ENCODE peak calls at places on chromosomes 2 and 18, in seven cellular contexts. J is lower leg skin, Z is adrenal gland, V is K562, D is HCT116, S is upper lobe of left lung, U is spleen. X is an unnamed sample.

GRCh38 chr18:69845588-69846506 is 101.8 kb downstream of the CD226 start:
- DNase-seq in S (peak), Z (no peak), D (no peak), U (no peak), V (no peak), J (no peak), X (no peak)

GRCh38 chr2:160715428-160715827 is 221.8 kb upstream of the RBMS1 start:
- DNase-seq in U (no peak), J (no peak), V (no peak), S (no peak), D (no peak), Z (no peak), X (no peak)

GRCh38 chr18:32804126-32804888 is 31.5 kb upstream of the KLHL14 start:
- DNase-seq in D (no peak), S (no peak), Z (no peak), J (no peak), U (no peak), V (no peak), X (no peak)

GRCh38 chr2:226600184-226600583 is 199.4 kb downstream of the IRS1 start:
- DNase-seq in S (no peak), Z (no peak), D (no peak), V (no peak), J (no peak), U (no peak), X (no peak)

GRCh38 chr2:21836261-21836660 is 712.5 kb downstream of the TDRD15 start:
- DNase-seq in V (no peak), J (no peak), D (no peak), Z (no peak), U (no peak), S (no peak), X (no peak)

GRCh38 chr2:149645391-149645790 is 57.8 kb upstream of the MMADHC start:
- DNase-seq in S (no peak), Z (no peak), D (no peak), V (no peak), J (no peak), U (no peak), X (no peak)

GRCh38 chr2:28663359-28663758 is 88.3 kb upstream of the PPP1CB start:
- DNase-seq in U (no peak), V (no peak), D (no peak), S (no peak), Z (no peak), J (no peak), X (no peak)

GRCh38 chr2:42809876-42810125 is 17.4 kb upstream of the HAAO start:
- DNase-seq in D (peak), J (peak), Z (peak), U (peak), V (peak), S (peak), X (peak)

GRCh38 chr2:85248741-85249524 is 78.9 kb downstream of the TGOLN2 start:
- DNase-seq in V (no peak), Z (no peak), S (peak), J (no peak), U (peak), D (peak), X (no peak)

GRCh38 chr2:63058149-63058741 is 7.6 kb downstream of the OTX1 start:
- DNase-seq in Z (no peak), U (no peak), S (no peak), D (no peak), J (no peak), V (no peak), X (peak)

GRCh38 chr2:23380562-23381065 is 4.4 kb upstream of the KLHL29 start:
- DNase-seq in S (peak), U (no peak), J (no peak), Z (peak), V (no peak), D (no peak), X (no peak)

GRCh38 chr2:150878347-150878746 is 383.3 kb downstream of the RBM43 start:
- DNase-seq in U (no peak), D (peak), S (no peak), J (no peak), Z (peak), V (no peak), X (peak)

GRCh38 chr2:144947709-144948037 is 427.8 kb upstream of the ZEB2 start:
- DNase-seq in D (no peak), J (no peak), Z (no peak), U (no peak), V (no peak), S (no peak), X (no peak)

GRCh38 chr18:58671941-58672565 is 788 bp downstream of the MALT1 start:
- DNase-seq in V (no peak), Z (peak), D (no peak), J (no peak), S (no peak), U (no peak), X (no peak)

GRCh38 chr2:218271487-218271797 is 1.1 kb downstream of the PNKD start:
- DNase-seq in J (no peak), U (no peak), V (no peak), S (no peak), D (no peak), Z (no peak), X (no peak)

GRCh38 chr18:52288403-52289004 is 51.5 kb upstream of the DCC start:
- DNase-seq in U (no peak), S (peak), J (no peak), D (no peak), V (peak), Z (peak), X (peak)

GRCh38 chr2:48693645-48694044 is 61.9 kb downstream of the LHCGR start:
- DNase-seq in J (no peak), V (no peak), Z (no peak), U (no peak), D (no peak), S (no peak), X (no peak)

GRCh38 chr2:15989559-15989958 is 49.2 kb downstream of the MYCN start:
- DNase-seq in U (no peak), V (no peak), S (peak), D (no peak), J (no peak), Z (no peak), X (no peak)

GRCh38 chr2:190447766-190448165 is 39.6 kb downstream of the MFSD6 start:
- DNase-seq in S (no peak), D (no peak), Z (no peak), V (no peak), U (no peak), J (no peak), X (no peak)

GRCh38 chr2:185318271-185318724 is 420.3 kb upstream of the FSIP2 start:
- DNase-seq in U (no peak), D (no peak), V (no peak), S (no peak), Z (no peak), J (no peak), X (no peak)

GRCh38 chr2:127416486-127417001 is 1.7 kb upstream of the PROC start:
- DNase-seq in J (no peak), U (no peak), D (no peak), S (no peak), V (no peak), Z (no peak), X (no peak)

GRCh38 chr2:103788875-103789715 is 1027.3 kb downstream of the TMEM182 start:
- DNase-seq in Z (peak), J (no peak), V (no peak), D (no peak), S (no peak), U (no peak), X (no peak)

GRCh38 chr2:189060096-189060642 is 86.0 kb downstream of the COL3A1 start:
- DNase-seq in U (no peak), V (no peak), D (no peak), J (no peak), Z (no peak), S (no peak), X (no peak)

GRCh38 chr2:49796221-49796705 is 641.9 kb upstream of the FSHR start:
- DNase-seq in S (no peak), J (no peak), U (no peak), D (no peak), V (no peak), Z (no peak), X (no peak)

GRCh38 chr2:120175000-120175581 is 48.1 kb downstream of the TMEM185B start:
- DNase-seq in U (no peak), V (peak), D (peak), J (no peak), Z (peak), S (no peak), X (peak)

DNA sequence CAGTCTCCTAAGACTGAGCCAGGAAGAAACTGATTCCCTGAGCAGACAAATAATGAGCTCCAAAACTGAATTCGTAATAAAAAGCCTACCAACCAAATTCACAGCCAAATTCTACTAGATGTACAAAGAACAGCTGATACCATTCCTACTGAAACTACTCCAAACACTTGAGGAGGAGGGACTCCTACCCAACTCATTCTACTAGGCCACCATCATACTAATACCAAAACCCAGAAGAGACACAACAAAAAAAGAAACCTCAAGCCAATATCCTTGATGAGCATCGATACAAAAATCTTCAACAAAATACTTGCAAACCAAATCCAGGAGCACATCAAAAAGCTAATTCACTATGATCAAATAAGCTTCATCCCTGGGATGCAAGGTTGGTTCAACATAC is 20.0 kb downstream of the RNU4ATAC start:
- DNase-seq in Z (no peak), D (no peak), U (no peak), V (no peak), S (no peak), J (no peak), X (no peak)
- TF ChIP-seq POLR2A in Z (no peak), D (no peak), U (no peak), V (no peak), S (no peak), J (no peak), X (no peak)

GRCh38 chr2:54455584-54456525 is at the start of gene SPTBN1:
- DNase-seq in S (peak), J (peak), U (peak), Z (peak), V (peak), D (peak), X (peak)
- TF ChIP-seq POLR2A in S (peak), J (no peak), U (peak), Z (peak), V (no peak), D (peak), X (no peak)

DNA sequence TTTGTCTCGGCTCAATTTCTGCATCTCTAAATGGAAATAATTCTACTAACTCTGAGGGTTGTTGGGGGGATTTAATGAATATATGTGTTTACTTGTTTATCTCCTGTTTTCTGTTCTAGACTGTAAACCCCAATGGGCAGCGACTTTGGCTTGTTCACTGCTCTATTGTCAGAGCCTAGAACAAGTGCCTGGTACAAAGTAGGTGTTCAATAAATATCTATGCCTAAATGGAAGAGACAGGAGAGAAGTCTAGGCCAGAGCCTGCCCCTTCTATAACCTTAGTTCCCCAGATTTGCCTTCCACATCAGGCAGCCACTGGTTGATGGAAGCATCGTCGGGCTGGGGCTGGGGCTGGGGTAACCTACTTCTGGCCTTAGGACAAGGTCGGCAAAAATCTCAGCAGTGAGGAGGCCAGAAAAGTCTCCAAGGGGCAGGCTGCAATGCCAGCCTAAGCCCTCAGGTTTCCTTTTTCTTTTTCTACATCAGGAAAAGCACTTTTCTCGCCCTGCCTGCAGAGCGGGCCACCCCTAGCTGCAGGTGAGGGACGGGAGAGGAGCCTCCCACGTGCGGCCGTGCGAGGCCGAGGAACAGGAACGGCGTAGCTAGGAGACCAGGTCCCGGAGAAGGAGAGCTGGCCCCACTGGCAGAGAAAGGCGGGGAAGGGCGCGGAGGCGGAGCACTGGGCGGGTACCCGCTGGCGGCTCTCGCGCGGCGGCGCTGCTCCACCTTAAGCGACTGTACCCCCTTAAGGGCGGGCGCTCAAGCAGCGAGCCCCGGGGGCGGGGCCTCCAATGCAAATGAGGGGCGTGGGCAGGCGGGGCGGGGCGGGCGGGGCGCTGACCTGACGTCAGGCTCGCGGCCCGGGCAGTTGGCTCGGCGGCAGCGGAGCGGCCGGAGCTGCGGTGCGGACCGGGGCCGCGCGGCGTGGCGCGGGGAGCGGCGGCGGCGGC is at the start of gene CNNM4:
- DNase-seq in V (peak), S (peak), D (peak), Z (peak), U (peak), J (peak), X (peak)
- TF ChIP-seq POLR2A in V (no peak), S (no peak), D (peak), Z (peak), U (no peak), J (no peak), X (no peak)

GRCh38 chr2:96329416-96329815 is 4.3 kb downstream of the ITPRIPL1 start:
- DNase-seq in U (no peak), S (no peak), D (no peak), J (no peak), Z (peak), V (no peak), X (no peak)

GRCh38 chr2:96326564-96326963 is 1.4 kb downstream of the ITPRIPL1 start:
- DNase-seq in S (no peak), J (peak), U (no peak), V (no peak), D (no peak), Z (no peak), X (no peak)

GRCh38 chr2:96325884-96326255 is 753 bp downstream of the ITPRIPL1 start:
- DNase-seq in S (peak), D (no peak), Z (no peak), V (no peak), J (peak), U (peak), X (no peak)

GRCh38 chr2:96325038-96325883 is at the start of gene ITPRIPL1:
- DNase-seq in V (peak), D (no peak), U (peak), S (no peak), Z (no peak), J (peak), X (peak)

GRCh38 chr2:96326990-96327820 is 2.1 kb downstream of the ITPRIPL1 start:
- DNase-seq in S (no peak), V (no peak), Z (no peak), J (peak), D (no peak), U (no peak), X (no peak)
- TF ChIP-seq POLR2A in S (no peak), V (no peak), Z (no peak), J (no peak), D (no peak), U (no peak), X (no peak)

DNA sequence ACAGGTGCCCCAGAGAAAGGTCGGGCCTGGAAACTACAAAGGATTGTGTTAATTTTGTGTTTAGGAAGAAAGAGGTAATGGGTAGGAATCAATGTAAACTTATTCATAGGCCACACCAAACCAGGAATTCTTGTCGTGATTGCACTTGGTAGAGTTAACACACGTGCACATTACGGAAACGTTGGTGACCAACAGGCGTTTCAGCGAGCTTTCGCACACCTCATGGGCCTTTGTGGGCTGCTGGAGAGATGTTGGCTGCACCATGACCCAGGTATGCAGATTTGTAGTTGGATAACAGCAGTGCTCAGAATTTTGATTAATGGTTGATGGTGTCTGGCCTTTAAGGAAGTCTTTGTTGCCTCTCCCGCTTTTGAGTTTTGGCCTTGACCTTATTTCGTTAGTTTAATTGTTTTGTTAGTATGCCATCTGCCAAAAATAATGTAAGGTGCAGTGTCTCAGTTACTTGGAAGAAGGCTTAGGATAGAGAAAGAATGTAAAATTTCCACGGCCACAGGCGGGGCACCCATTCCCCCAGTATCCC is 1.8 kb downstream of the ZNF236 start:
- DNase-seq in D (no peak), S (no peak), J (no peak), Z (no peak), U (no peak), V (no peak), X (no peak)
- TF ChIP-seq POLR2A in D (no peak), S (no peak), J (no peak), Z (no peak), U (no peak), V (no peak), X (no peak)

GRCh38 chr18:55510809-55511208 is 77.2 kb downstream of the TCF4 start:
- DNase-seq in V (no peak), J (no peak), Z (peak), D (no peak), U (no peak), S (peak), X (no peak)
- TF ChIP-seq POLR2A in V (no peak), J (no peak), Z (no peak), D (no peak), U (peak), S (no peak), X (no peak)

DNA sequence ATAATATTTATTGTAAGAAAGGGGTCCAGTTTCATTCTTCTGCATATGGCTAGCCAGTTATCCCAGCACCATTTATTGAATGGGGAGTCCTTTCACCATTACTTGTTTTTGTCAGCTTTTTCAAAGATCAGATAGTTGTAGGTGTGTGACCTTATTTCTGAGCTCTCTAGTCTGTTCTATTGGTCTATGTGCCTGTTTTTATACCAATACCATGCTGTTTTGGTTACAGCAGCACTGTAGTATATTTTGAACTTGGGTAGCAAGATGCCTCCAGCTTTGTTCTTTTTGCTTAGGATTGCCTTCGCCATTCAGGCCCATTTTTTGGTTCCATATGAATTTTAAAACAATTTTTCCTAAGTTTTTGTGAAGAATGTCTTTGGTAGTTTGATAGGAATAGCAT is 320.1 kb downstream of the CDH2 start:
- DNase-seq in U (no peak), V (no peak), S (no peak), D (no peak), J (no peak), Z (no peak), X (no peak)
- TF ChIP-seq POLR2A in U (no peak), V (no peak), S (no peak), D (no peak), J (no peak), Z (no peak), X (no peak)

GRCh38 chr2:72050734-72051133 is 96.9 kb downstream of the CYP26B1 start:
- DNase-seq in J (no peak), S (no peak), Z (no peak), V (no peak), D (no peak), U (no peak), X (no peak)
- TF ChIP-seq POLR2A in J (no peak), S (no peak), Z (no peak), V (no peak), D (no peak), U (no peak), X (no peak)

GRCh38 chr2:170817247-170817998 is 736 bp downstream of the GAD1 start:
- DNase-seq in U (peak), Z (peak), J (no peak), V (no peak), D (no peak), S (no peak), X (peak)

GRCh38 chr2:170815311-170815710 is 1.4 kb upstream of the GAD1 start:
- DNase-seq in S (no peak), D (no peak), V (no peak), J (no peak), U (no peak), Z (no peak), X (no peak)

GRCh38 chr2:170815746-170816498 is 765 bp upstream of the GAD1 start:
- DNase-seq in J (peak), V (peak), Z (peak), S (peak), D (peak), U (peak), X (peak)

GRCh38 chr2:170817999-170818293 is 1.3 kb downstream of the GAD1 start:
- DNase-seq in J (no peak), S (no peak), V (no peak), D (no peak), U (no peak), Z (peak), X (peak)

DNA sequence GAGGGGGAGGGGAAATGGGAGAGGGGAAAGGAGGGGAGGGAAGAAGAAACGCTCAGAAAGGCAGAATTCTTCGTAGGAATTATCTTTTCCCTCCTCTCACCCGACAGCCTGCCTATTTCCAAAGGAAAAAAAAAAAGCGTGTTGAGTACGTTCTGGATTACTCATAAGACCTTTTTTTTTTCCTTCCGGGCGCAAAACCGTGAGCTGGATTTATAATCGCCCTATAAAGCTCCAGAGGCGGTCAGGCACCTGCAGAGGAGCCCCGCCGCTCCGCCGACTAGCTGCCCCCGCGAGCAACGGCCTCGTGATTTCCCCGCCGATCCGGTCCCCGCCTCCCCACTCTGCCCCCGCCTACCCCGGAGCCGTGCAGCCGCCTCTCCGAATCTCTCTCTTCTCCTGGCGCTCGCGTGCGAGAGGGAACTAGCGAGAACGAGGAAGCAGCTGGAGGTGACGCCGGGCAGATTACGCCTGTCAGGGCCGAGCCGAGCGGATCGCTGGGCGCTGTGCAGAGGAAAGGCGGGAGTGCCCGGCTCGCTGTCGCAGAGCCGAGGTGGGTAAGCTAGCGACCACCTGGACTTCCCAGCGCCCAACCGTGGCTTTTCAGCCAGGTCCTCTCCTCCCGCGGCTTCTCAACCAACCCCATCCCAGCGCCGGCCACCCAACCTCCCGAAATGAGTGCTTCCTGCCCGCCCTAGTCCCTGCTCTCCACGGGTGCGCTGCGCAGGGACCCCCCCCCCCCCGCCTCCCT is at the start of gene GAD1:
- DNase-seq in D (peak), Z (peak), V (peak), U (peak), J (peak), S (peak), X (peak)
- TF ChIP-seq POLR2A in D (no peak), Z (peak), V (no peak), U (no peak), J (no peak), S (no peak), X (peak)

X was measured in erythroblast.